ENCODE peak calls at places on chromosomes 16 and 17, in six cellular contexts. M is Caco-2; T is uterus; H is upper lobe of right lung; P is PC-9; R is effector memory CD4-positive, alpha-beta T cell. Q is an unnamed sample.
A peak's percentile ranks its signal among the peaks of the same experiment; 100 is the strongest.

GRCh38 chr17:11551442-11551841 is 46.8 kb upstream of the DNAH9 start:
- DNase-seq in M (no peak), T (no peak), H (no peak), P (no peak), R (no peak), Q (no peak)

GRCh38 chr17:54947396-54947795 is 21.1 kb downstream of the COX11 start:
- DNase-seq in M (no peak), T (no peak), H (no peak), P (no peak), R (no peak), Q (no peak)

GRCh38 chr16:86048882-86049585 is 150.1 kb downstream of the IRF8 start:
- DNase-seq in M (peak; percentile 35), T (no peak), H (peak; percentile 41), P (no peak), R (no peak), Q (no peak)

GRCh38 chr16:82625066-82625968 is 1.5 kb upstream of the CDH13 start:
- DNase-seq in M (no peak), T (no peak), H (no peak), P (no peak), R (no peak), Q (no peak)

GRCh38 chr16:19098173-19098572 is 15.6 kb upstream of the ITPRIPL2 start:
- DNase-seq in M (no peak), T (no peak), H (no peak), P (no peak), R (no peak), Q (no peak)

GRCh38 chr16:56539667-56540066 is 19.8 kb upstream of the BBS2 start:
- DNase-seq in M (no peak), T (no peak), H (no peak), P (no peak), R (no peak), Q (no peak)

GRCh38 chr17:65742433-65743312 is 181.2 kb upstream of the AXIN2 start:
- DNase-seq in M (no peak), T (no peak), H (no peak), P (peak; percentile 49), R (no peak), Q (peak; percentile 62)

GRCh38 chr17:69928586-69928985 is 146.4 kb upstream of the KCNJ16 start:
- DNase-seq in M (no peak), T (no peak), H (no peak), P (no peak), R (no peak), Q (no peak)

GRCh38 chr17:7217113-7217987 is 2.3 kb downstream of the DLG4 start:
- DNase-seq in M (no peak), T (peak; percentile 84), H (peak; percentile 69), P (no peak), R (no peak), Q (peak; percentile 79)

GRCh38 chr17:34156401-34156740 is 98.7 kb upstream of the CCL2 start:
- DNase-seq in M (no peak), T (no peak), H (no peak), P (no peak), R (no peak), Q (no peak)

GRCh38 chr17:1110844-1111598 is 68.8 kb downstream of the ABR start:
- DNase-seq in M (no peak), T (peak; percentile 72), H (peak; percentile 91), P (peak; percentile 87), R (no peak), Q (peak; percentile 50)

GRCh38 chr17:35849469-35850348 is 19.0 kb downstream of the HEATR9 start:
- DNase-seq in M (peak; percentile 76), T (peak; percentile 26), H (no peak), P (no peak), R (peak; percentile 15), Q (peak; percentile 80)

GRCh38 chr16:66484453-66485213 is 57.5 kb downstream of the BEAN1 start:
- DNase-seq in M (no peak), T (no peak), H (no peak), P (no peak), R (no peak), Q (no peak)

GRCh38 chr16:83932955-83933673 is 19.9 kb upstream of the OSGIN1 start:
- DNase-seq in M (no peak), T (no peak), H (no peak), P (no peak), R (no peak), Q (no peak)

GRCh38 chr17:76083536-76083935 is 4.6 kb downstream of the ZACN start:
- DNase-seq in M (no peak), T (no peak), H (peak; percentile 60), P (no peak), R (no peak), Q (peak; percentile 8)

GRCh38 chr17:76085731-76086366 is 6.9 kb downstream of the ZACN start:
- DNase-seq in M (no peak), T (no peak), H (no peak), P (no peak), R (no peak), Q (no peak)

GRCh38 chr17:76086384-76086783 is 7.4 kb downstream of the ZACN start:
- DNase-seq in M (no peak), T (no peak), H (no peak), P (no peak), R (no peak), Q (no peak)

GRCh38 chr17:76087531-76087930 is 8.5 kb downstream of the ZACN start:
- DNase-seq in M (no peak), T (no peak), H (no peak), P (no peak), R (no peak), Q (no peak)

DNA sequence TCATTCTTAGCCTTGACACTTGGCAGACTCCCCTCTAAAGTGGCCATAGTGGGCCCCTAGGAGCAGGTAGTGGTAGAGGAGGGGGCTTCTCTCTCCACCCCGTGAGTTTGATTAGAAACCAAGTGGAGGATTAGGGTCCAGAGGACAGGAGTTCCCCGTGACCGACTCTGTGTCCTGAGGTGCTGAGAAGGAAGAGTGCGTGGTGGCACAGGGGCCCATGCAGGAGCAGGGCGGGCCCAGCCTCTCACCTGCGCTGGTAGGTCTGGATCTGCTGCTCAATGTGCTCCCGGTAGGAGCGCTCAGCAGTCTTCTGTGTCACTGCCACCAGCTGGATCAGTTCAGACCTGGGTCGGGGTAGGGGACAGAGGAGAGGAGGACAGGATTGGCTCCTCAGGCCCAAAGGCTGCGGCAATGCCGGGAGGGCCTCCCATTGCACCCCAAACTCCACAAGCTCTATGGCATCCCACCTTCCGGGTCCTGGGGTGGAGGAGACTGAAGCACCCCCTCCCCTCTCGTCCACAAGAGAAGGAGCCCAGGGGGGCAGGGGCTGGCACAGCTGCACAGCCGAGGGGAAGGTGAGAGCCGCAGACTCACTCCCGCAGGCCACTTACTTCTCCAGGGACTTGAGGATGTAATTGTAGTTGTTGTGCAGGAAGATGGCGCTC is 6.2 kb downstream of the ZACN start:
- DNase-seq in M (no peak), T (no peak), H (no peak), P (no peak), R (no peak), Q (no peak)
- H3K36me3 ChIP-seq in M (peaks cover 5% of the 10 kb centered on the region), T (no peaks in the 10 kb centered on the region), H (peaks cover 74% of the 10 kb centered on the region), P (no peaks in the 10 kb centered on the region), R (peaks cover 73% of the 10 kb centered on the region), Q (peaks cover 30% of the 10 kb centered on the region)

GRCh38 chr17:28324272-28324745 is 5.3 kb downstream of the TMEM97 start:
- DNase-seq in M (no peak), T (no peak), H (no peak), P (no peak), R (no peak), Q (no peak)

GRCh38 chr17:28317965-28318758 is 838 bp upstream of the TMEM97 start:
- DNase-seq in M (peak; percentile 70), T (no peak), H (no peak), P (no peak), R (no peak), Q (peak; percentile 22)

GRCh38 chr17:28318759-28319660 is at the start of gene TMEM97:
- DNase-seq in M (peak; percentile 100), T (peak; percentile 94), H (peak; percentile 98), P (peak; percentile 93), R (peak; percentile 92), Q (peak; percentile 98)

GRCh38 chr17:28317099-28317964 is 1.7 kb upstream of the TMEM97 start:
- DNase-seq in M (no peak), T (no peak), H (no peak), P (no peak), R (no peak), Q (no peak)

DNA sequence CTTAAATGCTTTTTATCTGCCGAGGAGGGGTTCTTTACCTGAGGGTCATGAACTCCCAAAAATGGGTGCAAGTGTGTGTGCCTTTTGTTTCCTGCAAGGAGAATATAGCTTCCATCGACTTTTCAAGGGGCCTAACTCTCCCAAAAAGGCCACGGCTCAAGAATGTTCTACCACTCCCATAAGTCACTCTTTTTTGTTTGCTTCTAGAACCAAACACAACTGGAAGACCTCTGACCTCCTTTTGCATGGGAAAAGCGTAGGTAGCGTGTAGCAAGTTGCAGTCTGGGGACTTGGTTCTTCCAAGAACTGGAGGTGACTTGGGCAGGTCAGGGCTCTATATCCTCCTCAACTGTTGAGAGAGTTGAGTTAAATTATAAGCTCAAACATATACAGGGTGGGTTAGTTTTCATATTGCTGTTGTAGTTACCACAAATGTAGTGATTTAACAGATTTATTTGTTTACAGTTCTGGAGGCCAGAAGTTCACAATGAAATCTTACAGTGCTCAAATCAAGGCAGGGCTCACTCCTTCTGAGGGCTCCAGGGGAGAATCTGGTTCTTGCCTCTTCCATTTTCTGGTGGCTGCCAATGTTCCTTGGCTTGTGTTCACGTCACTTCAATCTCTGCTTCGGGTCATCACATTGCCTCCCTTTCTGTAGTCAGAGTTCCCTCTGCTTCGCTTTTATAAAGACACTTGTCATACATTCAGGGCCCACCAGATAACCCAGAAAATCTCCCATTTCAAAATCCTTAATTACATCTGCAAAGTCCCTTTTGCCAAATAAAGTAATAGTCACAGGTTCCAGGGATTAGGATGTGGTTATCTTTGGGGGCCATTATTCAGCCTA is 1.4 kb downstream of the TMEM97 start:
- DNase-seq in M (no peak), T (no peak), H (no peak), P (no peak), R (no peak), Q (no peak)
- H3K4me3 ChIP-seq in M (peak overlapping the region; percentile 67), T (peak overlapping the region; percentile 63), H (peak overlapping the region; percentile 80), P (peak overlapping the region; percentile 75), R (no peak overlapping the region), Q (peak overlapping the region; percentile 42)

DNA sequence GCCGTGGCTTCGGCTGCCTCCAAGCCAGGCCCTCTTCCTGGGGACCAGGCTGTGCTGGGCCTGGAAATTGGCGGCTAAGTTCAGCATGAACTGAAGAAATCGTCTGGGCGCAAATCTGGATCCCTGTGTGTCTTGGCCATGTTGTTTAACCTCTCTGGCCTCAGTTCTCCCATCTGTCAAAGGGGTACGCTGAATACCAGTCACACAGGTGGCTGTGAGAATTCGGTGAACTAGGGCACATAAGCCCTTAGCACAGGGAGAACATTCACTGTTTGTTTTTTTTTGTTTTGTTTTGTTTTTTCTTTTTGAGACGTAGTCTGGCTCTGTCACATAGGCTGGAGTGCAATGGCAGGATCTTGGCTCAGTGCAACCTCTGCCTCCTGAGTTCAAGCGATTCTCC is 19.0 kb downstream of the LASP1 start:
- DNase-seq in M (no peak), T (no peak), H (no peak), P (no peak), R (no peak), Q (no peak)
- H3K36me3 ChIP-seq in M (peaks cover 3% of the 10 kb centered on the region), T (no peaks in the 10 kb centered on the region), H (peaks cover 80% of the 10 kb centered on the region), P (peaks cover 37% of the 10 kb centered on the region), R (peaks cover 38% of the 10 kb centered on the region), Q (peaks cover 7% of the 10 kb centered on the region)

GRCh38 chr16:88811600-88811849 is 203 bp downstream of the APRT start:
- DNase-seq in M (no peak), T (no peak), H (no peak), P (peak; percentile 44), R (no peak), Q (no peak)
- H3K4me3 ChIP-seq in M (peak overlapping the region; percentile 96), T (peak overlapping the region; percentile 60), H (peak overlapping the region; percentile 97), P (peak overlapping the region; percentile 91), R (peak overlapping the region; percentile 94), Q (peak overlapping the region; percentile 67)

Q was measured in cardiac muscle cell.